ENCODE peak calls at places on chromosomes 12 and 14, in ten cellular contexts. V is astrocyte of the spinal cord, N is Calu3, K is PC-9, U is BE2C, D is pancreas, T is GM12865, I is GM06990, R is stomach, Z is GM23338. G is an unnamed sample.

GRCh38 chr12:92403210-92404175 is 257.8 kb upstream of the BTG1 start:
- DNase-seq in V (no peak), N (no peak), K (no peak), U (no peak), D (no peak), T (peak), I (peak), R (no peak), Z (no peak), G (no peak)

GRCh38 chr12:46223047-46223446 is 45.8 kb downstream of the SLC38A1 start:
- DNase-seq in V (no peak), N (no peak), K (no peak), U (no peak), D (no peak), T (no peak), I (no peak), R (no peak), Z (no peak), G (no peak)

GRCh38 chr12:109539508-109539907 is 33.8 kb downstream of the MMAB start:
- DNase-seq in V (peak), N (no peak), K (no peak), U (no peak), D (no peak), T (no peak), I (no peak), R (no peak), Z (no peak), G (no peak)

GRCh38 chr14:81169711-81170103 is 51.1 kb downstream of the GTF2A1 start:
- DNase-seq in V (no peak), N (no peak), K (no peak), U (no peak), D (peak), T (peak), I (no peak), R (peak), Z (peak), G (no peak)

GRCh38 chr12:109393437-109394345 is 46.0 kb downstream of the MYO1H start:
- DNase-seq in V (peak), N (peak), K (no peak), U (peak), D (peak), T (peak), I (no peak), R (peak), Z (peak), G (peak)

GRCh38 chr14:59278111-59278510 is 89.6 kb downstream of the DAAM1 start:
- DNase-seq in V (peak), N (peak), K (peak), U (no peak), D (no peak), T (no peak), I (no peak), R (no peak), Z (no peak), G (no peak)

GRCh38 chr14:34971801-34972200 is 11.0 kb upstream of the SRP54 start:
- DNase-seq in V (peak), N (no peak), K (no peak), U (no peak), D (no peak), T (no peak), I (no peak), R (no peak), Z (no peak), G (no peak)

GRCh38 chr12:913919-914718 is 35.4 kb downstream of the RAD52 start:
- DNase-seq in V (peak), N (no peak), K (no peak), U (no peak), D (no peak), T (no peak), I (no peak), R (no peak), Z (no peak), G (no peak)

GRCh38 chr12:24554612-24555300 is 394.1 kb downstream of the BCAT1 start:
- DNase-seq in V (no peak), N (no peak), K (no peak), U (no peak), D (no peak), T (no peak), I (no peak), R (no peak), Z (peak), G (no peak)

GRCh38 chr12:100499416-100499815 is 25.8 kb downstream of the NR1H4 start:
- DNase-seq in V (no peak), N (no peak), K (no peak), U (no peak), D (no peak), T (no peak), I (no peak), R (no peak), Z (no peak), G (no peak)

GRCh38 chr14:81303258-81303935 is 82.6 kb upstream of the GTF2A1 start:
- DNase-seq in V (no peak), N (peak), K (peak), U (no peak), D (peak), T (peak), I (peak), R (peak), Z (no peak), G (no peak)

GRCh38 chr12:88638956-88639355 is 58.7 kb upstream of the KITLG start:
- DNase-seq in V (peak), N (no peak), K (no peak), U (no peak), D (no peak), T (no peak), I (no peak), R (no peak), Z (no peak), G (no peak)

GRCh38 chr14:81562818-81563217 is 29.2 kb upstream of the SEL1L start:
- DNase-seq in V (no peak), N (no peak), K (no peak), U (no peak), D (no peak), T (no peak), I (no peak), R (no peak), Z (peak), G (no peak)

GRCh38 chr12:27237790-27238771 is 6.0 kb upstream of the STK38L start:
- DNase-seq in V (no peak), N (no peak), K (peak), U (no peak), D (no peak), T (peak), I (no peak), R (no peak), Z (no peak), G (no peak)

GRCh38 chr14:46344327-46344937 is 307.1 kb downstream of the RPL10L start:
- DNase-seq in V (peak), N (peak), K (no peak), U (peak), D (no peak), T (peak), I (no peak), R (no peak), Z (peak), G (no peak)

GRCh38 chr12:69500631-69501030 is 30.4 kb downstream of the FRS2 start:
- DNase-seq in V (peak), N (no peak), K (no peak), U (no peak), D (no peak), T (no peak), I (no peak), R (no peak), Z (no peak), G (no peak)

GRCh38 chr14:92922883-92923743 is at the start of gene CHGA:
- DNase-seq in V (peak), N (peak), K (no peak), U (peak), D (peak), T (peak), I (peak), R (peak), Z (peak), G (peak)

GRCh38 chr14:59305836-59306555 is 117.5 kb downstream of the DAAM1 start:
- DNase-seq in V (peak), N (no peak), K (peak), U (no peak), D (no peak), T (no peak), I (no peak), R (no peak), Z (no peak), G (no peak)

GRCh38 chr12:49228653-49229052 is 36.2 kb upstream of the TUBA1C start:
- DNase-seq in V (no peak), N (no peak), K (no peak), U (no peak), D (no peak), T (no peak), I (no peak), R (no peak), Z (no peak), G (no peak)

GRCh38 chr14:39469094-39469710 is 37.0 kb upstream of the FBXO33 start:
- DNase-seq in V (no peak), N (peak), K (no peak), U (peak), D (no peak), T (peak), I (peak), R (no peak), Z (peak), G (peak)

GRCh38 chr12:1517007-1517406 is 77.4 kb downstream of the FBXL14 start:
- DNase-seq in V (peak), N (no peak), K (peak), U (peak), D (no peak), T (no peak), I (no peak), R (no peak), Z (peak), G (peak)

GRCh38 chr14:75123991-75124390 is 2.9 kb downstream of the NEK9 start:
- DNase-seq in V (peak), N (peak), K (peak), U (no peak), D (no peak), T (peak), I (no peak), R (no peak), Z (no peak), G (no peak)

GRCh38 chr14:49654511-49654910 is 19.5 kb upstream of the DNAAF2 start:
- DNase-seq in V (no peak), N (no peak), K (no peak), U (no peak), D (no peak), T (no peak), I (no peak), R (no peak), Z (no peak), G (no peak)

GRCh38 chr14:104355949-104356737 is 217.8 kb downstream of the KIF26A start:
- DNase-seq in V (no peak), N (no peak), K (no peak), U (peak), D (no peak), T (no peak), I (no peak), R (no peak), Z (no peak), G (no peak)

GRCh38 chr14:31037709-31038221 is 11.6 kb upstream of the STRN3 start:
- DNase-seq in V (no peak), N (no peak), K (no peak), U (no peak), D (no peak), T (no peak), I (no peak), R (no peak), Z (no peak), G (no peak)

GRCh38 chr14:60311417-60311816 is 62.4 kb downstream of the PPM1A start:
- DNase-seq in V (peak), N (no peak), K (no peak), U (peak), D (no peak), T (no peak), I (no peak), R (no peak), Z (no peak), G (no peak)

GRCh38 chr12:88753707-88754106 is 173.4 kb upstream of the KITLG start:
- DNase-seq in V (no peak), N (no peak), K (no peak), U (no peak), D (no peak), T (no peak), I (no peak), R (no peak), Z (no peak), G (no peak)

GRCh38 chr14:92397140-92397815 is 74.3 kb downstream of the SLC24A4 start:
- DNase-seq in V (peak), N (no peak), K (peak), U (no peak), D (no peak), T (no peak), I (no peak), R (no peak), Z (no peak), G (no peak)

GRCh38 chr12:96099986-96100385 is 64.6 kb upstream of the LTA4H start:
- DNase-seq in V (no peak), N (no peak), K (no peak), U (no peak), D (no peak), T (no peak), I (no peak), R (no peak), Z (no peak), G (no peak)

GRCh38 chr12:54998958-54999510 is 14.5 kb upstream of the TESPA1 start:
- DNase-seq in V (no peak), N (no peak), K (no peak), U (no peak), D (no peak), T (no peak), I (no peak), R (no peak), Z (no peak), G (no peak)
- TF ChIP-seq CTCF in V (no peak), N (no peak), K (no peak), U (no peak), D (no peak), T (no peak), I (no peak), R (no peak), Z (no peak), G (no peak)

DNA sequence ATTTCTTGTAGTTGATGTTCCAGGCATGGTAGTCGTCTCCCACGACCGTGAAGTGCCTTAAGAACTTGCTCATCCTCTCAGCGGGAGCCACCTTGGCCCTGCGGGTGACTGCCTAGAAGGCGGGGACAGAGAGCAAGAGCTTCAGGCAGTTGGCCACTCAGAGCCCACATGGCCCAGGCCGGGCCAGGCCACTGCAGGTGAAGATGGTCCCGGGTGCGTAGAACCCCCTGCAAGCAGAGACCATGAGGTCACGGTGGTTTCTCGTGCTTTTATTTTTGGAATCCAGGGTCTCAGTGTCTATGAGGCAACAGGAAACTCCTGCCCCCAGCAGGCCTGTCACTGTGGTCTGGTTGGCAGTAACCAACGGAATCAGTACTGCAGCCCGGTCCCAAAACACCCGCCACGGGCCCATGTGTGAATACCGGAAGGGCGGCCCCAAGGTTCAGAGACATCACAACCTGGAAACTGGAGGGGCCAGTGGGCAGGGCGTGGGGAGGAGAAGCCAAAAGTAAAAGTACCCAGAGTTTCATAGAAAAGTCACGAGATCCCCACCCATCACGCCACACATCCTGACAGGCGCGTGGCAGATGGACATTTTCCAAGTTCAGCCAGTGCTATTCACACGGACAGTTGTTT is 27.5 kb downstream of the HVCN1 start:
- DNase-seq in V (no peak), N (no peak), K (no peak), U (no peak), D (no peak), T (peak), I (peak), R (peak), Z (no peak), G (no peak)
- TF ChIP-seq CTCF in V (no peak), N (no peak), K (no peak), U (no peak), D (no peak), T (no peak), I (no peak), R (no peak), Z (no peak), G (no peak)

GRCh38 chr14:72595152-72595551 is 298.7 kb downstream of the DPF3 start:
- DNase-seq in V (no peak), N (no peak), K (no peak), U (no peak), D (no peak), T (no peak), I (no peak), R (no peak), Z (no peak), G (no peak)

GRCh38 chr14:72597834-72598233 is 296.1 kb downstream of the DPF3 start:
- DNase-seq in V (no peak), N (no peak), K (no peak), U (no peak), D (no peak), T (peak), I (no peak), R (no peak), Z (no peak), G (no peak)

GRCh38 chr14:72599579-72600470 is 294.1 kb downstream of the DPF3 start:
- DNase-seq in V (no peak), N (no peak), K (no peak), U (peak), D (no peak), T (no peak), I (no peak), R (no peak), Z (no peak), G (no peak)

GRCh38 chr14:72600551-72601330 is 293.2 kb downstream of the DPF3 start:
- DNase-seq in V (no peak), N (no peak), K (no peak), U (no peak), D (no peak), T (no peak), I (no peak), R (no peak), Z (no peak), G (no peak)

GRCh38 chr14:72598328-72598727 is 295.6 kb downstream of the DPF3 start:
- DNase-seq in V (no peak), N (no peak), K (no peak), U (no peak), D (no peak), T (peak), I (peak), R (no peak), Z (no peak), G (no peak)
- TF ChIP-seq CTCF in V (no peak), N (no peak), K (no peak), U (no peak), D (no peak), T (peak), I (peak), R (no peak), Z (no peak), G (no peak)

DNA sequence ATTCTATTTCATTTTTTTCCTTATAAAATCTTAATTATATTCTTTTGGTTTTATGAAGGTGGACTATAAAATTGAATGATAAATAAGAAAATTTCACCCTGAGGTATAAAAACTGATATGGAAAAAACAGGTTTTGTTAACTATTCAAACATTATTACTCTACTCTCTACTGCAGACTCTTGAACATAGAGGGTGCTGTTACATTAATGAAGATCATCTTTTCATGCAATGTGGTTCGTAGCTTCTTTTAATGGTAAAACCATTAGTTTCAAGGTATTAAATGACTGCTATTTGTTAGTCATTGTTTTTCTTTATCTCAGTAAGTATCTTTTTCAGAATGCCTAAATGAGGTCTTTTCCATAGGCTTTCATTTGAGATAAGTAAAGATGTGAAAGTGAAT is 510.4 kb downstream of the SLC16A7 start:
- DNase-seq in V (peak), N (no peak), K (no peak), U (no peak), D (no peak), T (no peak), I (no peak), R (no peak), Z (no peak), G (no peak)
- TF ChIP-seq CTCF in V (peak), N (no peak), K (no peak), U (no peak), D (no peak), T (no peak), I (no peak), R (no peak), Z (peak), G (no peak)

GRCh38 chr12:22880810-22881209 is 255.8 kb downstream of the ETNK1 start:
- DNase-seq in V (no peak), N (no peak), K (no peak), U (no peak), D (no peak), T (no peak), I (no peak), R (no peak), Z (no peak), G (no peak)
- TF ChIP-seq CTCF in V (no peak), N (no peak), K (no peak), U (no peak), D (no peak), T (no peak), I (no peak), R (no peak), Z (no peak), G (no peak)

DNA sequence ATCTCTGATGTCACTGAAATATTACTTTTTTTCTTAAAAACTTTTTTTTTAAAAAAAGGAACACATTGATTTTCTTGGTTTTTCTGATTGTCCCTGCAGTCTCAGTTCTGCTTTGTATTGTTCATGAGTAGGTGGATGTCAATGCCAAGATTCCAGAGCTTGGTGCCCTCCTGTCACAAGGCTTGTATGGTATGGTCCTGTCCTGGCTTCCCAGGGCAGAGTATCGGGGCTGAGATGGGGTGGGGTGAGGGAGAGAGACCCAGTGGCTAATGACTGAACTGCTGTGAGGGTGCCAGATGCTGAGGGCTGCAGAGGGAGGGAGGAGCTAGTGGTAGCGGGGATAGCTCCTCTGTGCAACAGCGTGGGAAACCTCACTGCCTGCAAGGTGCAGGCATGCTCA is 4.4 kb upstream of the CTDSP2 start:
- DNase-seq in V (no peak), N (no peak), K (no peak), U (no peak), D (no peak), T (peak), I (no peak), R (no peak), Z (peak), G (peak)
- TF ChIP-seq CTCF in V (no peak), N (no peak), K (no peak), U (no peak), D (no peak), T (no peak), I (no peak), R (no peak), Z (no peak), G (no peak)

GRCh38 chr12:107565551-107565950 is 120.0 kb upstream of the PWP1 start:
- DNase-seq in V (no peak), N (no peak), K (no peak), U (no peak), D (no peak), T (no peak), I (no peak), R (no peak), Z (no peak), G (no peak)

GRCh38 chr12:107560906-107561285 is 124.7 kb upstream of the PWP1 start:
- DNase-seq in V (no peak), N (no peak), K (no peak), U (no peak), D (no peak), T (no peak), I (no peak), R (no peak), Z (no peak), G (no peak)

GRCh38 chr12:107568718-107569117 is 116.9 kb upstream of the PWP1 start:
- DNase-seq in V (no peak), N (no peak), K (no peak), U (no peak), D (no peak), T (no peak), I (no peak), R (no peak), Z (no peak), G (no peak)

GRCh38 chr12:107567871-107568619 is 117.6 kb upstream of the PWP1 start:
- DNase-seq in V (no peak), N (no peak), K (no peak), U (no peak), D (no peak), T (no peak), I (no peak), R (no peak), Z (no peak), G (no peak)

DNA sequence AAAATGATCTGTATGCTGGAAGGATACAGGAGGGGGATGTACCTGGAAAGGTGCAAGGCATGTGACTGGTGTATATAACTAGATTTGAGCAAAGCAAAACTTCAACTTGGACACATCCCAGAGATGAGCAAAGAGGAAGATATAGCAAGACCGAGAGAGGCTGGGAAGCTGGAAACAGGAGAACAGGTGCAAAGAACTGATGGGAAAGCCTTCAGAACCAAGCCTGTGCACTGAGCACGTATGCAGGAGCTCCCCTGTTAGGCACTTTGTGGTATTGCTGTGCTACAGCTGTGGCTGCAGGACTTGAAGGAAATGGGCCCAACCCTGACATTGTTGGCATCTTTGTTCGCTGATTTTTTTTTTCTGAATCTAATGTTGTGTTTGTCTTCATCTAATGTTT is 120.7 kb upstream of the PWP1 start:
- DNase-seq in V (no peak), N (peak), K (no peak), U (peak), D (no peak), T (peak), I (no peak), R (no peak), Z (peak), G (no peak)
- TF ChIP-seq CTCF in V (peak), N (no peak), K (peak), U (peak), D (no peak), T (peak), I (peak), R (no peak), Z (peak), G (peak)

G was measured in nephron progenitor cell.